ENCODE peak calls at places on chromosomes 3 and 15, in seven cellular contexts. One of them, this sample, is unnamed.

GRCh38 chr15:25728816-25729215 is 134.3 kb downstream of the ATP10A start:
- DNase-seq in K562: no peak
- DNase-seq in IMR-90: no peak
- DNase-seq in SK-N-SH: no peak
- DNase-seq in GM12878: no peak
- DNase-seq in A549: no peak
- DNase-seq in H1: no peak
- DNase-seq in this sample: no peak

GRCh38 chr3:61521229-61521628 is 40.1 kb upstream of the PTPRG start:
- DNase-seq in GM12878: peak
- DNase-seq in SK-N-SH: no peak
- DNase-seq in A549: no peak
- DNase-seq in K562: no peak
- DNase-seq in H1: no peak
- DNase-seq in IMR-90: no peak
- DNase-seq in this sample: no peak

GRCh38 chr3:62632510-62633294 is 242.5 kb downstream of the CADPS start:
- DNase-seq in K562: no peak
- DNase-seq in A549: no peak
- DNase-seq in SK-N-SH: no peak
- DNase-seq in H1: no peak
- DNase-seq in IMR-90: no peak
- DNase-seq in GM12878: no peak
- DNase-seq in this sample: no peak

GRCh38 chr3:184228376-184229137 is 828 bp upstream of the VWA5B2 start:
- DNase-seq in IMR-90: no peak
- DNase-seq in H1: no peak
- DNase-seq in GM12878: no peak
- DNase-seq in SK-N-SH: peak
- DNase-seq in K562: no peak
- DNase-seq in A549: no peak
- DNase-seq in this sample: no peak

GRCh38 chr3:71397046-71397445 is 186.5 kb downstream of the FOXP1 start:
- DNase-seq in IMR-90: peak
- DNase-seq in SK-N-SH: peak
- DNase-seq in GM12878: no peak
- DNase-seq in H1: no peak
- DNase-seq in K562: peak
- DNase-seq in A549: peak
- DNase-seq in this sample: peak

GRCh38 chr15:52695146-52695545 is 16.0 kb upstream of the ATOSA start:
- DNase-seq in SK-N-SH: no peak
- DNase-seq in A549: no peak
- DNase-seq in K562: no peak
- DNase-seq in H1: no peak
- DNase-seq in GM12878: no peak
- DNase-seq in IMR-90: no peak
- DNase-seq in this sample: no peak

GRCh38 chr3:71693641-71694040 is 31.6 kb downstream of the EIF4E3 start:
- DNase-seq in K562: no peak
- DNase-seq in H1: no peak
- DNase-seq in GM12878: no peak
- DNase-seq in SK-N-SH: no peak
- DNase-seq in IMR-90: no peak
- DNase-seq in A549: no peak
- DNase-seq in this sample: no peak

GRCh38 chr3:119601154-119601553 is 3.5 kb downstream of the PLA1A start:
- DNase-seq in GM12878: no peak
- DNase-seq in A549: no peak
- DNase-seq in K562: no peak
- DNase-seq in IMR-90: no peak
- DNase-seq in SK-N-SH: no peak
- DNase-seq in H1: no peak
- DNase-seq in this sample: no peak

GRCh38 chr3:149203758-149204157 is 17.9 kb downstream of the CP start:
- DNase-seq in H1: no peak
- DNase-seq in K562: no peak
- DNase-seq in IMR-90: no peak
- DNase-seq in SK-N-SH: no peak
- DNase-seq in A549: no peak
- DNase-seq in GM12878: peak
- DNase-seq in this sample: no peak

GRCh38 chr3:10519236-10519635 is 13.8 kb upstream of the ATP2B2 start:
- DNase-seq in K562: no peak
- DNase-seq in H1: no peak
- DNase-seq in A549: no peak
- DNase-seq in GM12878: no peak
- DNase-seq in IMR-90: no peak
- DNase-seq in SK-N-SH: no peak
- DNase-seq in this sample: no peak

GRCh38 chr3:46574263-46574662 is 8.2 kb upstream of the LRRC2 start:
- DNase-seq in A549: no peak
- DNase-seq in GM12878: no peak
- DNase-seq in K562: no peak
- DNase-seq in H1: peak
- DNase-seq in IMR-90: no peak
- DNase-seq in SK-N-SH: no peak
- DNase-seq in this sample: peak

GRCh38 chr3:3893590-3893989 is 94.4 kb downstream of the LRRN1 start:
- DNase-seq in IMR-90: no peak
- DNase-seq in A549: no peak
- DNase-seq in SK-N-SH: no peak
- DNase-seq in H1: no peak
- DNase-seq in K562: no peak
- DNase-seq in GM12878: no peak
- DNase-seq in this sample: no peak

GRCh38 chr3:182241777-182242556 is 530.2 kb downstream of the SOX2 start:
- DNase-seq in H1: no peak
- DNase-seq in K562: no peak
- DNase-seq in GM12878: no peak
- DNase-seq in IMR-90: no peak
- DNase-seq in SK-N-SH: peak
- DNase-seq in A549: no peak
- DNase-seq in this sample: peak

GRCh38 chr3:179771797-179772196 is 119.0 kb downstream of the USP13 start:
- DNase-seq in A549: no peak
- DNase-seq in K562: no peak
- DNase-seq in GM12878: no peak
- DNase-seq in IMR-90: no peak
- DNase-seq in H1: no peak
- DNase-seq in SK-N-SH: no peak
- DNase-seq in this sample: no peak

GRCh38 chr15:44286814-44287555 is 1.5 kb upstream of the GOLM2 start:
- DNase-seq in A549: peak
- DNase-seq in H1: no peak
- DNase-seq in IMR-90: no peak
- DNase-seq in K562: peak
- DNase-seq in GM12878: no peak
- DNase-seq in SK-N-SH: no peak
- DNase-seq in this sample: no peak

GRCh38 chr3:49699281-49699723 is 9.9 kb downstream of the RNF123 start:
- DNase-seq in GM12878: no peak
- DNase-seq in K562: no peak
- DNase-seq in H1: no peak
- DNase-seq in SK-N-SH: no peak
- DNase-seq in A549: no peak
- DNase-seq in IMR-90: no peak
- DNase-seq in this sample: no peak

GRCh38 chr3:176933704-176934103 is 263.6 kb downstream of the TBL1XR1 start:
- DNase-seq in SK-N-SH: no peak
- DNase-seq in GM12878: no peak
- DNase-seq in A549: no peak
- DNase-seq in H1: no peak
- DNase-seq in IMR-90: no peak
- DNase-seq in K562: no peak
- DNase-seq in this sample: peak

GRCh38 chr15:60326824-60327654 is 70.7 kb downstream of the ANXA2 start:
- DNase-seq in IMR-90: peak
- DNase-seq in GM12878: no peak
- DNase-seq in SK-N-SH: peak
- DNase-seq in A549: no peak
- DNase-seq in H1: no peak
- DNase-seq in K562: peak
- DNase-seq in this sample: peak

GRCh38 chr3:13477946-13478345 is 2.2 kb upstream of the HDAC11 start:
- DNase-seq in A549: no peak
- DNase-seq in H1: no peak
- DNase-seq in GM12878: no peak
- DNase-seq in SK-N-SH: no peak
- DNase-seq in K562: peak
- DNase-seq in IMR-90: no peak
- DNase-seq in this sample: peak

GRCh38 chr15:79086814-79087213 is 3.8 kb downstream of the RASGRF1 start:
- DNase-seq in GM12878: no peak
- DNase-seq in IMR-90: no peak
- DNase-seq in H1: no peak
- DNase-seq in K562: no peak
- DNase-seq in SK-N-SH: no peak
- DNase-seq in A549: no peak
- DNase-seq in this sample: no peak

GRCh38 chr15:28131946-28132345 is 32.8 kb upstream of the OCA2 start:
- DNase-seq in H1: no peak
- DNase-seq in GM12878: no peak
- DNase-seq in IMR-90: no peak
- DNase-seq in A549: no peak
- DNase-seq in K562: no peak
- DNase-seq in SK-N-SH: no peak
- DNase-seq in this sample: no peak

GRCh38 chr3:194387276-194387675 is 11.8 kb downstream of the GP5 start:
- DNase-seq in IMR-90: no peak
- DNase-seq in SK-N-SH: no peak
- DNase-seq in A549: no peak
- DNase-seq in K562: no peak
- DNase-seq in H1: no peak
- DNase-seq in GM12878: no peak
- DNase-seq in this sample: no peak

GRCh38 chr15:97995192-97995591 is 34.7 kb downstream of the ARRDC4 start:
- DNase-seq in GM12878: no peak
- DNase-seq in A549: no peak
- DNase-seq in SK-N-SH: no peak
- DNase-seq in H1: no peak
- DNase-seq in IMR-90: no peak
- DNase-seq in K562: no peak
- DNase-seq in this sample: no peak

GRCh38 chr3:122377975-122378374 is 5.1 kb downstream of the MIX23 start:
- DNase-seq in K562: no peak
- DNase-seq in IMR-90: no peak
- DNase-seq in SK-N-SH: no peak
- DNase-seq in A549: no peak
- DNase-seq in GM12878: no peak
- DNase-seq in H1: no peak
- DNase-seq in this sample: no peak

GRCh38 chr3:62186967-62187366 is 186.4 kb downstream of the FEZF2 start:
- DNase-seq in H1: no peak
- DNase-seq in SK-N-SH: no peak
- DNase-seq in A549: peak
- DNase-seq in K562: peak
- DNase-seq in GM12878: no peak
- DNase-seq in IMR-90: peak
- DNase-seq in this sample: peak

GRCh38 chr3:47365213-47366153 is 15.3 kb upstream of the PTPN23 start:
- DNase-seq in IMR-90: peak
- DNase-seq in A549: no peak
- DNase-seq in GM12878: no peak
- DNase-seq in H1: no peak
- DNase-seq in SK-N-SH: no peak
- DNase-seq in K562: no peak
- DNase-seq in this sample: no peak

GRCh38 chr15:28873006-28873405 is 12.8 kb upstream of the APBA2 start:
- DNase-seq in A549: no peak
- DNase-seq in IMR-90: no peak
- DNase-seq in GM12878: no peak
- DNase-seq in K562: no peak
- DNase-seq in SK-N-SH: no peak
- DNase-seq in H1: no peak
- DNase-seq in this sample: no peak

GRCh38 chr3:138063416-138063815 is 52.0 kb downstream of the DZIP1L start:
- DNase-seq in K562: no peak
- DNase-seq in SK-N-SH: no peak
- DNase-seq in A549: no peak
- DNase-seq in IMR-90: no peak
- DNase-seq in H1: no peak
- DNase-seq in GM12878: no peak
- DNase-seq in this sample: no peak

GRCh38 chr3:124966557-124967480 is 32.3 kb upstream of the MUC13 start:
- DNase-seq in K562: no peak
- DNase-seq in GM12878: no peak
- DNase-seq in A549: no peak
- DNase-seq in H1: no peak
- DNase-seq in SK-N-SH: no peak
- DNase-seq in IMR-90: no peak
- DNase-seq in this sample: no peak

GRCh38 chr3:126023390-126023789 is 54.4 kb downstream of the ROPN1B start:
- DNase-seq in A549: no peak
- DNase-seq in H1: no peak
- DNase-seq in IMR-90: no peak
- DNase-seq in K562: no peak
- DNase-seq in SK-N-SH: no peak
- DNase-seq in GM12878: no peak
- DNase-seq in this sample: no peak

GRCh38 chr3:53630547-53630946 is 136.1 kb downstream of the CACNA1D start:
- DNase-seq in A549: no peak
- DNase-seq in H1: no peak
- DNase-seq in SK-N-SH: no peak
- DNase-seq in GM12878: no peak
- DNase-seq in IMR-90: no peak
- DNase-seq in K562: no peak
- DNase-seq in this sample: peak
- TF ChIP-seq RFX5 in A549: no peak
- TF ChIP-seq RFX5 in H1: no peak
- TF ChIP-seq RFX5 in SK-N-SH: no peak
- TF ChIP-seq RFX5 in GM12878: no peak
- TF ChIP-seq RFX5 in IMR-90: no peak
- TF ChIP-seq RFX5 in K562: no peak
- TF ChIP-seq RFX5 in this sample: no peak

GRCh38 chr3:77906102-77906709 is 866.3 kb downstream of the ROBO2 start:
- DNase-seq in K562: no peak
- DNase-seq in A549: no peak
- DNase-seq in GM12878: no peak
- DNase-seq in H1: no peak
- DNase-seq in SK-N-SH: no peak
- DNase-seq in IMR-90: no peak
- DNase-seq in this sample: no peak
- TF ChIP-seq RFX5 in K562: no peak
- TF ChIP-seq RFX5 in A549: no peak
- TF ChIP-seq RFX5 in GM12878: no peak
- TF ChIP-seq RFX5 in H1: no peak
- TF ChIP-seq RFX5 in SK-N-SH: no peak
- TF ChIP-seq RFX5 in IMR-90: no peak
- TF ChIP-seq RFX5 in this sample: no peak

GRCh38 chr3:73380735-73381532 is 243.8 kb downstream of the PDZRN3 start:
- DNase-seq in H1: no peak
- DNase-seq in IMR-90: no peak
- DNase-seq in SK-N-SH: no peak
- DNase-seq in K562: no peak
- DNase-seq in A549: no peak
- DNase-seq in GM12878: no peak
- DNase-seq in this sample: no peak
- TF ChIP-seq RFX5 in H1: no peak
- TF ChIP-seq RFX5 in IMR-90: no peak
- TF ChIP-seq RFX5 in SK-N-SH: no peak
- TF ChIP-seq RFX5 in K562: no peak
- TF ChIP-seq RFX5 in A549: no peak
- TF ChIP-seq RFX5 in GM12878: no peak
- TF ChIP-seq RFX5 in this sample: no peak

GRCh38 chr3:8775602-8776001 is 6.2 kb upstream of the OXTR start:
- DNase-seq in SK-N-SH: no peak
- DNase-seq in K562: no peak
- DNase-seq in H1: no peak
- DNase-seq in GM12878: no peak
- DNase-seq in IMR-90: no peak
- DNase-seq in A549: no peak
- DNase-seq in this sample: no peak
- TF ChIP-seq RFX5 in SK-N-SH: no peak
- TF ChIP-seq RFX5 in K562: no peak
- TF ChIP-seq RFX5 in H1: no peak
- TF ChIP-seq RFX5 in GM12878: no peak
- TF ChIP-seq RFX5 in IMR-90: no peak
- TF ChIP-seq RFX5 in A549: no peak
- TF ChIP-seq RFX5 in this sample: no peak

This sample was measured in HepG2.